ENCODE peak calls at places on chromosomes 3 and 15, in five cellular contexts. E is breast epithelium, N is K562, S is uterus, P is transverse colon. M is an unnamed sample.

GRCh38 chr3:61975199-61975598 is 398.2 kb downstream of the FEZF2 start:
- DNase-seq in E (no peak), N (no peak), S (no peak), P (no peak), M (no peak)

GRCh38 chr3:177705976-177706866 is 508.9 kb upstream of the TBL1XR1 start:
- DNase-seq in E (no peak), N (no peak), S (peak), P (no peak), M (no peak)

GRCh38 chr3:181569356-181569940 is 142.3 kb upstream of the SOX2 start:
- DNase-seq in E (no peak), N (no peak), S (no peak), P (no peak), M (no peak)

GRCh38 chr3:196287066-196287404 is 491 bp downstream of the PCYT1A start:
- DNase-seq in E (no peak), N (no peak), S (peak), P (no peak), M (no peak)

GRCh38 chr3:156837130-156837529 is 11.0 kb downstream of the LEKR1 start:
- DNase-seq in E (no peak), N (no peak), S (no peak), P (no peak), M (no peak)

GRCh38 chr3:90145094-90145810 is 1037.8 kb downstream of the EPHA3 start:
- DNase-seq in E (no peak), N (no peak), S (no peak), P (no peak), M (no peak)

GRCh38 chr3:129505341-129505740 is 23.1 kb upstream of the RHO start:
- DNase-seq in E (no peak), N (no peak), S (no peak), P (no peak), M (no peak)

GRCh38 chr15:101017041-101017754 is 98.0 kb downstream of the LRRK1 start:
- DNase-seq in E (no peak), N (no peak), S (peak), P (peak), M (no peak)

GRCh38 chr3:36075491-36075890 is 304.8 kb upstream of the STAC start:
- DNase-seq in E (no peak), N (no peak), S (no peak), P (no peak), M (no peak)

GRCh38 chr3:127690823-127691452 is 18.2 kb downstream of the ABTB1 start:
- DNase-seq in E (no peak), N (no peak), S (no peak), P (no peak), M (no peak)
- TF ChIP-seq POLR2A in E (no peak), N (no peak), S (no peak), P (no peak), M (no peak)

GRCh38 chr3:46954178-46954577 is 22.4 kb downstream of the CCDC12 start:
- DNase-seq in E (no peak), N (no peak), S (no peak), P (no peak), M (no peak)
- TF ChIP-seq POLR2A in E (no peak), N (no peak), S (no peak), P (no peak), M (no peak)

GRCh38 chr3:197298858-197299854 is 744 bp upstream of the DLG1 start:
- DNase-seq in E (peak), N (peak), S (peak), P (peak), M (peak)
- TF ChIP-seq POLR2A in E (no peak), N (no peak), S (no peak), P (peak), M (no peak)

GRCh38 chr15:40763801-40764765 is at the start of gene GCHFR:
- DNase-seq in E (peak), N (peak), S (peak), P (peak), M (peak)
- TF ChIP-seq POLR2A in E (no peak), N (peak), S (no peak), P (peak), M (no peak)

GRCh38 chr3:46947981-46948791 is 28.4 kb downstream of the CCDC12 start:
- DNase-seq in E (no peak), N (peak), S (peak), P (peak), M (no peak)

GRCh38 chr3:46948830-46949671 is 27.5 kb downstream of the CCDC12 start:
- DNase-seq in E (no peak), N (peak), S (no peak), P (peak), M (no peak)

GRCh38 chr3:46946416-46946815 is 30.1 kb downstream of the CCDC12 start:
- DNase-seq in E (no peak), N (no peak), S (no peak), P (no peak), M (no peak)

GRCh38 chr3:46947545-46947899 is 29.0 kb downstream of the CCDC12 start:
- DNase-seq in E (no peak), N (no peak), S (no peak), P (no peak), M (no peak)

GRCh38 chr3:46946856-46947544 is 29.5 kb downstream of the CCDC12 start:
- DNase-seq in E (no peak), N (peak), S (no peak), P (peak), M (no peak)
- TF ChIP-seq POLR2A in E (no peak), N (no peak), S (no peak), P (no peak), M (no peak)

GRCh38 chr3:72887723-72888545 is at the start of gene GXYLT2:
- DNase-seq in E (no peak), N (peak), S (peak), P (peak), M (peak)
- TF ChIP-seq POLR2A in E (no peak), N (no peak), S (no peak), P (no peak), M (no peak)

DNA sequence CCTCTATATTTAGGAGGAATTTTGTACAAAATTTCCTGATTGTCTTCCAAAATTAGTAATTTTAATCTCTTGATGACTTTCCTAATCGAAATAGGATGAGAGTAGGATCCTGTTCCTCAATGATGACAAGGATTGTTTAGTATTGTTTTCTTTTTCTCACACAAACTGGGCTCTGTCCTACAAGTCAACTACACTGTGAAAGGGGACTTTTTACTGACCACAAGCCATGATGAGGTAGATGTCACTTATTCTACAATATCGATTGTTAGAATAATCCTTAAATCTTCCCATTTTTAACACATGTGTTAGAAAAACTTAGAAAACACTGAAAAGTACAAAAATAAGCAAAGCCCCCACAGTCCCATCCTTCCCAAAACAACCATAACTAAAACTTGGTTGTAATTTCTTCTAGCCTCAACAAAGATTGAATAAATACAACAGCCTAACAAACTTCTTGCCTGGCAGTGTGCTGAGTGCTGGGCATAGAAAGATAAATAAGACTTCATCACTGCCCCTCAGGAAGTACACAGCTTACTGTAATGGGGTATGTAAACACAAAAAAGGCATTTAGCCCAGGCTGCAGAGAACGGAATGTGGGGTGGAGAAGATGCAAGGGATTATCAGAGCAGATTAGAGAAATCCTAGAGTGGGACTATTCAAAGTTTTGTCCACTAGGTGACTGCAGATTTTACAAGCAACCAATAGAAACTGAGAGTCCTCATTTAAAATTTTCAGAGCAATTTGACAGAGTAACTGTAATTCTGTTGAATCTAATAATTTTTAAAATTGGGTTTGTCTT is 35.6 kb upstream of the TSC22D2 start:
- DNase-seq in E (no peak), N (no peak), S (no peak), P (no peak), M (no peak)
- TF ChIP-seq POLR2A in E (no peak), N (no peak), S (no peak), P (no peak), M (peak)

GRCh38 chr3:66220602-66221377 is at the start of gene SLC25A26:
- DNase-seq in E (peak), N (peak), S (peak), P (peak), M (peak)
- TF ChIP-seq POLR2A in E (no peak), N (peak), S (no peak), P (peak), M (peak)

DNA sequence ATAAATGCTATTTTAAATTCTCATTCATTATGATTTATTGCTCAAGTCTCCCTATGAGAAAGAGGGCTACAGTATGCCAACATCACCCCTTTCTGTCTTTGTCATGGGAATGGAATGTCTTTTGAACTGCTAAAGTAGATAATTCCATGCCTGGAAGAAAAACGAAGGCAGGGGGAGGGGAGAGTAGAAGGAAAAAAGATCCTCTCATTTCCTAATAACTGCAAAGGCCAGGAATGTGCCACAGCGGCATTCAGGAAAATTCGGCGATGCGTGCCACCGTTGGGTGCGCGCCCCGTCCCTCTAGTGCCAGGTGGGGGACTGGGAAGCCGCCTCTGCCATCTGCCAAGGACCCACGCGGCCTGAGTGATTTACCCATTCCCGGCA is 54.7 kb downstream of the CPN2 start:
- DNase-seq in E (no peak), N (no peak), S (no peak), P (no peak), M (no peak)
- TF ChIP-seq POLR2A in E (no peak), N (no peak), S (no peak), P (no peak), M (no peak)

M was measured in GM12891.